ENCODE peak calls at places on chromosomes 4 and X, in four cellular contexts. J is dorsolateral prefrontal cortex, O is PC-9, F is K562. T is an unnamed sample.

GRCh38 chr4:45566896-45567603 is 556.8 kb downstream of the GABRG1 start:
- DNase-seq in J (no peak), O (no peak), F (no peak), T (no peak)

GRCh38 chr4:38069271-38069760 is 109.1 kb downstream of the PTTG2 start:
- DNase-seq in J (no peak), O (no peak), F (peak; percentile 78), T (peak; percentile 49)

GRCh38 chr4:77358315-77358928 is 201.4 kb downstream of the CCNG2 start:
- DNase-seq in J (no peak), O (no peak), F (peak; percentile 28), T (peak; percentile 64)

GRCh38 chr4:103011378-103012025 is 8.0 kb downstream of the SLC9B1 start:
- DNase-seq in J (no peak), O (peak; percentile 64), F (peak; percentile 52), T (peak; percentile 5)

GRCh38 chrX:11381464-11381863 is 88.3 kb downstream of the AMELX start:
- DNase-seq in J (no peak), O (no peak), F (peak; percentile 84), T (peak; percentile 77)

GRCh38 chr4:8328456-8328855 is 58.9 kb downstream of the HTRA3 start:
- DNase-seq in J (peak; percentile 12), O (no peak), F (no peak), T (no peak)

GRCh38 chrX:65331371-65331770 is 203.2 kb downstream of the LAS1L start:
- DNase-seq in J (no peak), O (no peak), F (no peak), T (no peak)

GRCh38 chrX:8204169-8204935 is 33.3 kb upstream of the VCX2 start:
- DNase-seq in J (no peak), O (peak; percentile 51), F (no peak), T (no peak)

GRCh38 chr4:61068745-61069144 is 131.4 kb upstream of the ADGRL3 start:
- DNase-seq in J (no peak), O (no peak), F (no peak), T (no peak)

GRCh38 chr4:17055788-17056187 is 157.3 kb upstream of the LDB2 start:
- DNase-seq in J (peak; percentile 49), O (no peak), F (no peak), T (no peak)

GRCh38 chr4:151646322-151646721 is 114.5 kb downstream of the GATB start:
- DNase-seq in J (no peak), O (no peak), F (peak; percentile 28), T (no peak)

GRCh38 chr4:124863039-124863545 is 150.6 kb upstream of the ANKRD50 start:
- DNase-seq in J (no peak), O (peak; percentile 51), F (no peak), T (peak; percentile 19)

GRCh38 chr4:143336828-143337599 is at the start of gene GAB1:
- DNase-seq in J (peak; percentile 81), O (peak; percentile 54), F (peak; percentile 85), T (peak; percentile 78)

GRCh38 chrX:125544856-125545255 is 225.2 kb downstream of the TEX13C start:
- DNase-seq in J (no peak), O (no peak), F (no peak), T (no peak)

GRCh38 chr4:40395908-40396806 is 61.0 kb downstream of the CHRNA9 start:
- DNase-seq in J (no peak), O (peak; percentile 94), F (no peak), T (peak; percentile 23)

GRCh38 chr4:168076989-168077725 is 15.2 kb upstream of the ANXA10 start:
- DNase-seq in J (no peak), O (peak; percentile 34), F (peak; percentile 50), T (peak; percentile 81)

GRCh38 chr4:11039494-11040142 is 355.1 kb upstream of the CLNK start:
- DNase-seq in J (no peak), O (no peak), F (no peak), T (no peak)

GRCh38 chrX:29231800-29232199 is 644.6 kb downstream of the IL1RAPL1 start:
- DNase-seq in J (no peak), O (no peak), F (no peak), T (no peak)

GRCh38 chr4:66569228-66569627 is 898.9 kb upstream of the EPHA5 start:
- DNase-seq in J (no peak), O (no peak), F (no peak), T (no peak)

GRCh38 chr4:3829954-3830773 is 64.0 kb downstream of the ADRA2C start:
- DNase-seq in J (no peak), O (no peak), F (no peak), T (no peak)

GRCh38 chrX:136464589-136464988 is 23.2 kb upstream of the BRS3 start:
- DNase-seq in J (no peak), O (no peak), F (no peak), T (no peak)

DNA sequence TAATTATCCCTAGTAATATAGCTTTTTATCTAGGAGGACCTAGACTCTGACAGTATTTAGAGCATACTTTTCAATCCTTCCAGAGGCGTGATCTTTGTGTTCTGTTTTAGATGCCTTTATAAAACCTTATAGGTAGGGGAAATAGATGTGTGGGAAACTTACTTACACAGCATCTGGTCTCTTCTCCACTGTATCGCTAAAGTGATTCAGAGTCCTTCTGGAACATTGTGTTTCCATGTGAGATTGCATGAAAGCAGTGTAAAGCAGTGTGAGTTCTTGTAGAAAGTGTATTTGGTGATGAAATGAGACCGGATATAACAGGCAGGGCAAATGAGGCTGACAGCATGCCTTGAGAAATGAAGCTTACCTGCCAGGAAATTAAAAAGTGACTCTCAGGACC is 9.5 kb downstream of the GABRB1 start:
- DNase-seq in J (no peak), O (no peak), F (no peak), T (no peak)
- H3K27ac ChIP-seq in J (no peak overlapping the region), O (no peak overlapping the region), F (no peak overlapping the region), T (no peak overlapping the region)

DNA sequence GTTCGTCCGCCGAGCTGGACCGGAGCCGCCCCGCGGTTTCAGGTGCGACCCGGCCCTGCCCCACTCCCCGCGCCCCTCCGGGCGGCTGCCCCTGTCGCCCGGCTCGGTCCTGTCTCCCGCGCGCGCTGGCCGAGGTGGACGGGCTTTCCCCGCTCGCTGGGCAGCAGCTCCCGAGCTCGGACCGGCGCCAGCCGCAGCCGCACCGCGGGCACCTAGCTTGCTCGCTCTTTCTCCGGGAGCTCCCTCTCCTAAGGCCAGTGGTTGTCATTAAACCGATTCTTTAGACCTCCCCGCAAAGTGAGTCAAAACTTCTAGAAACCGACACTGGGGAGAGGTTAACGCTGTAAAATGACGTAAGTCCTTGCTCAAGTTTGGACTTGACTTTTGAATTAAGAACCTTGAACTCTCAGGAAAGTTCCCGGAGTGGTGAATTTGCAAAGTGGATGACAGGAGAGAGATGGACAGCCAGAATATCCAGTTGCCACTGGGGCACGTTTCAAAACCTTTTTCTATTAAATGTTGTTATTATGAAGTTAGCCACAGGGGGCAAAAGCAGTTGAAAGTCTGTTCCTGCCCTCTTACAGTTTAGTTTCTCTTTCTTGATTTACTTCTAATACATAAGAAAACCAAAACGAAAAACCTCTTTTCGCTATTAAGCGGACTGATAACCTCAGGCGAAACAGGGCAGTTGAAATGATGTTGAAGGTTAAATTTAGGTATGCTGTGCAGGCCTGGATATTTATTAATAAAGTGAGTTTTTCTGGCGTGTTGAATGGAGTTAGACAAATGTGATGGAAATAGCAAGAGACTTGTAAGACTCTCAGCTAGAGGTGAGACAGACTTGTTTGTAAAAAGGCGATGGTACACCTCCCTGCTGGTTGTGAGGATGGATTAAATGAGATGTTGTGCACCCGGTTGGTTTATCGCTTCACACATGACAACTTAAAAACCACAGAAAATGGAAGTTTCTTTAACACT is 846 bp downstream of the PI4K2B start:
- DNase-seq in J (no peak), O (peak; percentile 72), F (peak; percentile 71), T (peak; percentile 86)
- TF ChIP-seq CTCF in J (peak; percentile 35), O (peak; percentile 69), F (peak; percentile 38), T (peak; percentile 59)

GRCh38 chr4:84085986-84086385 is 413.1 kb downstream of the NKX6-1 start:
- DNase-seq in J (no peak), O (no peak), F (no peak), T (no peak)

GRCh38 chr4:84091266-84091665 is 407.8 kb downstream of the NKX6-1 start:
- DNase-seq in J (no peak), O (no peak), F (no peak), T (no peak)

GRCh38 chr4:84089652-84090437 is 409.2 kb downstream of the NKX6-1 start:
- DNase-seq in J (no peak), O (no peak), F (no peak), T (no peak)
- H3K27ac ChIP-seq in J (no peak overlapping the region), O (no peak overlapping the region), F (no peak overlapping the region), T (no peak overlapping the region)

DNA sequence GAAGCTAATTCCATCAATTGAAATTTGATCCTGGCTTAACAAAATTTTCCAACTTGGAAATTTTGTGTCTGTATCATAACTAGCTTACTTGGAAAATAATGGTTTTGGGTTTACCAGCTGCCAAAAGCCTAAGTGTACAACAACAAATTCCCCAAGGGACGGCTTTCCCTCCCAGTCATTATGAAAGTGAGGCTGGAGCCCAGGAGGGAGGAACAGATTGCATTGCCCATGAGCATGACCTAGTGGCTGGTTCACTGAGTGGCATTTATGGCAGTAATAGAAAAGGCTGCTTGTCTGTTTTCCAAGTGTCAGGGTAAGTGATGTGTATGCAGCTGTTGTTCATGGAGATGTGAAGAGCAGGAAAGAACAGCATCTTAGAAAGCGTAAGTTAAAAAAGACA is 70.8 kb upstream of the HHIP start:
- DNase-seq in J (no peak), O (no peak), F (no peak), T (peak; percentile 36)
- TF ChIP-seq CTCF in J (peak; percentile 13), O (no peak), F (no peak), T (no peak)

DNA sequence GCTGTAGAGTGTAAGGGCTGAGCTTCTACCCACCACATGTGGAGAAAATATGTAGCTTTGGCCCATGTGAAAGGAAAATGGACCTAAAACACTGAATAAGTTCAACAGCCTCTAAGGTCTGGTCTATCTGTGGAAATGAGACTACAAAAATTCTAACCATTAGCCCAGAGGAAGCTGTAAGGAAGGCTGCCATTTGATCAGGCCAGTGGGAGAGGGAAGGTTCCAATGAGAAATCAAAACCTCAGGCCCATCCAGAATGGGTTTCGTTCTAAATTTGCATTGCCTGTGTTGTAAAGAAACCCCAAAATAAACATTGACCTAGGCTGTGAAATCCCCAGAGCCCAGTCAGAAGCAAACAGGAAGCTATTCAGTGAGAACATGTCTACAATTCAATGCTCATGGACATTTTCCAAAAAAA is 320.4 kb upstream of the SLC7A11 start:
- DNase-seq in J (no peak), O (no peak), F (no peak), T (peak; percentile 27)
- H3K27ac ChIP-seq in J (no peak overlapping the region), O (no peak overlapping the region), F (no peak overlapping the region), T (no peak overlapping the region)

GRCh38 chrX:16989750-16990149 is 43.3 kb downstream of the REPS2 start:
- DNase-seq in J (no peak), O (no peak), F (no peak), T (no peak)
- TF ChIP-seq CTCF in J (no peak), O (no peak), F (no peak), T (no peak)

GRCh38 chr4:71559957-71560541 is 221.2 kb downstream of the SLC4A4 start:
- DNase-seq in J (no peak), O (no peak), F (no peak), T (peak; percentile 58)
- H3K27ac ChIP-seq in J (no peak overlapping the region), O (no peak overlapping the region), F (no peak overlapping the region), T (no peak overlapping the region)

DNA sequence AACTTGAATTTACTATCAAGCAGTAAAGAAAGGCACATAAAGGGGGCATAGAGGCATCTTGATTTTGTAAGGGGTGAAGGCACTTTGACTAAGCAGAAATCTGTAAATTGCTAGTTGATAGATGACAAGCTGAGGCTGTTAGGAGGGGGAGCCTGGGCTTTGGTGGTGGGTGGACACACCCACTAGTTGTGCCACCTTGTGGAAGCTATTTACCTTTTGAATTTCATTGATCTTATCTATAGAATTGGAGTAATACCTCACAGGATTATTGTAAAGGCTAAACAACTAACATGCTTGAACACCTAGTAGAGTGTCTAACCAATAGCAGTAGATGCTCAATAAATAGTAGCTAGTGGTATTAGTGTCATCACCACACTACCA is 142.8 kb upstream of the KCNIP4 start:
- DNase-seq in J (no peak), O (no peak), F (no peak), T (no peak)
- TF ChIP-seq CTCF in J (no peak), O (no peak), F (no peak), T (no peak)

T was measured in cardiac muscle cell.